ENCODE peak calls at places on chromosomes 6 and 20, in four cellular contexts. T, I, B and L are unnamed samples.

GRCh38 chr6:42190784-42191183 is 4.0 kb downstream of the GUCA1B start:
- DNase-seq in T (no peak), I (no peak), B (no peak), L (no peak)

GRCh38 chr6:105509506-105510331 is 106.8 kb upstream of the PREP start:
- DNase-seq in T (peak), I (no peak), B (no peak), L (no peak)

GRCh38 chr6:163415620-163416379 is 1.3 kb downstream of the QKI start:
- DNase-seq in T (no peak), I (no peak), B (peak), L (peak)

GRCh38 chr6:12480379-12480778 is 190.2 kb downstream of the EDN1 start:
- DNase-seq in T (no peak), I (no peak), B (no peak), L (no peak)

GRCh38 chr6:34493344-34493743 is 27.5 kb downstream of the PACSIN1 start:
- DNase-seq in T (no peak), I (no peak), B (no peak), L (no peak)

GRCh38 chr6:119224095-119224701 is 125.4 kb downstream of the MAN1A1 start:
- DNase-seq in T (no peak), I (no peak), B (no peak), L (no peak)

GRCh38 chr6:15989397-15989796 is 139.5 kb upstream of the MYLIP start:
- DNase-seq in T (no peak), I (no peak), B (no peak), L (no peak)

GRCh38 chr6:83429857-83430605 is 820 bp downstream of the ME1 start:
- DNase-seq in T (peak), I (peak), B (peak), L (peak)

GRCh38 chr20:4229415-4229814 is 214.1 kb upstream of the RNF24 start:
- DNase-seq in T (no peak), I (no peak), B (no peak), L (no peak)

GRCh38 chr6:95660544-95660943 is 83.2 kb downstream of the MANEA start:
- DNase-seq in T (no peak), I (no peak), B (no peak), L (no peak)

GRCh38 chr6:46465294-46466165 is 25.7 kb downstream of the RCAN2 start:
- DNase-seq in T (no peak), I (no peak), B (no peak), L (peak)

GRCh38 chr6:111603648-111604047 is 2.0 kb downstream of the TRAF3IP2 start:
- DNase-seq in T (no peak), I (no peak), B (no peak), L (no peak)

GRCh38 chr6:84033523-84034451 is at the start of gene MRAP2:
- DNase-seq in T (peak), I (peak), B (peak), L (peak)

GRCh38 chr6:128097019-128097418 is 196.2 kb upstream of the THEMIS start:
- DNase-seq in T (no peak), I (no peak), B (no peak), L (no peak)

GRCh38 chr6:72554203-72554564 is 67.7 kb upstream of the KCNQ5 start:
- DNase-seq in T (no peak), I (no peak), B (no peak), L (peak)

GRCh38 chr6:132814716-132815570 is 574 bp downstream of the RPS12 start:
- DNase-seq in T (no peak), I (no peak), B (peak), L (no peak)

GRCh38 chr20:4717816-4718215 is 3.9 kb upstream of the PRND start:
- DNase-seq in T (no peak), I (no peak), B (no peak), L (peak)

GRCh38 chr6:109242923-109243322 is 139.3 kb downstream of the CD164 start:
- DNase-seq in T (no peak), I (no peak), B (no peak), L (no peak)

GRCh38 chr6:16712931-16713484 is 48.3 kb downstream of the ATXN1 start:
- DNase-seq in T (no peak), I (peak), B (peak), L (peak)

GRCh38 chr20:37517371-37517748 is 3.7 kb upstream of the NNAT start:
- DNase-seq in T (no peak), I (no peak), B (peak), L (no peak)

GRCh38 chr6:134065706-134066105 is 13.3 kb upstream of the SLC2A12 start:
- DNase-seq in T (peak), I (peak), B (no peak), L (peak)
- TF ChIP-seq CTCF in T (peak), I (no peak), B (peak), L (peak)

GRCh38 chr20:62377615-62378085 is 9.3 kb upstream of the RPS21 start:
- DNase-seq in T (no peak), I (no peak), B (no peak), L (peak)

GRCh38 chr20:62377064-62377461 is 9.8 kb upstream of the RPS21 start:
- DNase-seq in T (no peak), I (no peak), B (no peak), L (no peak)

GRCh38 chr20:62374431-62375152 is 7.5 kb upstream of the LAMA5 start:
- DNase-seq in T (no peak), I (no peak), B (no peak), L (no peak)

GRCh38 chr20:62378215-62378614 is 8.7 kb upstream of the RPS21 start:
- DNase-seq in T (peak), I (no peak), B (no peak), L (peak)

DNA sequence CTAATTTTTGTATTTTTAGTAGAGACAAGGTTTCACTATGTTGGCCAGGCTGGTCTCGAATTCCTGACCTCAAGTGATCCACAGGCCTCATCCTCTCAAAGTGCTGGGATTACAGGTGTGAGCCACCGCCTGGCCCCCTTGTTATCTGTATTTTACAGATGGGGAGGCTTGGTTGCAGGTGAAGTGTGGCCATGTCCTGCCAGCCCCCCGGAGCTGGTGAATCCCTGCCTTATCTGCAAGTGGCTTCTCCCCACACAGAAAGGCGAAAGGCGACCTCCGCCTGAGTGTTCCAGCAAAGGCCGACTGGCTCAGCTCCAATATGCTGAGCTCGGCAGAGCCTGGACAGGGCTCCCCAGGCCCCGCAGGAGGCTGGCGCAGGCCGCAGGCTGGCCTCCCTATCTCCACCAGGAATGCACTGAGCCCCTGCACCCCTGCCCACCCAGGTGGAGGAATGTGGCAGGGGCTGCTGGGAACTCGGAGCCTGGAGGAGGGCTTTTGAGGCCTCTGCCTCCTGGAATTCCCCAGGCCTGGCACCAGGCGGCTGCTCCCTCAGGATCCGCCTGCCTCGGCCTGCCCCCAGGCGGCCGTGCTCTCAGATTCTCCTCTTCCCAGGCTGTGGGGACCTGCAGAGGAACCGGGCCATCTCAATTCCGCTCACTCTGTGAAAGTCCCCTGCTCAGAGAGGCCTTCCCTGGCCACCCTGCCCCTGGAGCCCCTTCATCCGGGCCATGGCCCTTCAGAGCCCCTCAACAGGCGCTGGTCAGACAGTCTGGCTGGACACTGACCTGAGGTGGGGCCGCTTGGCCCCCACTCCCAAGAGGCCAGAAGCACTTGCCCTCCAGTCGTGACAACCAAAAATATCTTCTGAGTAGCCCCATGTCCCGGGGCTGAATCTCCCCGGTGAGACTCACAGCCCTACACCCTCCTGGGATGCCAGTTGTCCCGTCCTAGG is 9.3 kb upstream of the LAMA5 start:
- DNase-seq in T (peak), I (peak), B (no peak), L (peak)
- TF ChIP-seq CTCF in T (peak), I (peak), B (peak), L (no peak)

GRCh38 chr20:1440024-1440423 is 26.6 kb downstream of the NSFL1C start:
- DNase-seq in T (peak), I (peak), B (no peak), L (peak)
- TF ChIP-seq CTCF in T (peak), I (no peak), B (no peak), L (peak)

GRCh38 chr6:86706449-86706848 is 230.9 kb upstream of the HTR1E start:
- DNase-seq in T (peak), I (peak), B (no peak), L (no peak)
- TF ChIP-seq CTCF in T (peak), I (peak), B (no peak), L (no peak)

GRCh38 chr20:51028616-51029263 is 5.8 kb upstream of the KCNG1 start:
- DNase-seq in T (no peak), I (no peak), B (no peak), L (no peak)
- TF ChIP-seq CTCF in T (no peak), I (no peak), B (no peak), L (no peak)

GRCh38 chr20:23363257-23363649 is 1.3 kb downstream of the GZF1 start:
- DNase-seq in T (no peak), I (no peak), B (no peak), L (no peak)

GRCh38 chr20:23361651-23362391 is at the start of gene GZF1:
- DNase-seq in T (peak), I (peak), B (peak), L (peak)

GRCh38 chr20:23362392-23363256 is 642 bp downstream of the GZF1 start:
- DNase-seq in T (no peak), I (no peak), B (peak), L (peak)

GRCh38 chr20:23358923-23359572 is 2.9 kb upstream of the GZF1 start:
- DNase-seq in T (no peak), I (peak), B (peak), L (no peak)

GRCh38 chr20:23361108-23361650 is 803 bp upstream of the GZF1 start:
- DNase-seq in T (no peak), I (no peak), B (no peak), L (peak)
- TF ChIP-seq CTCF in T (no peak), I (no peak), B (no peak), L (no peak)

GRCh38 chr6:161498359-161498758 is 224.5 kb upstream of the AGPAT4 start:
- DNase-seq in T (peak), I (peak), B (no peak), L (peak)
- TF ChIP-seq CTCF in T (peak), I (peak), B (no peak), L (peak)

GRCh38 chr6:136289579-136290405 is at the start of gene BCLAF1:
- DNase-seq in T (peak), I (peak), B (peak), L (peak)
- TF ChIP-seq CTCF in T (no peak), I (no peak), B (no peak), L (no peak)

DNA sequence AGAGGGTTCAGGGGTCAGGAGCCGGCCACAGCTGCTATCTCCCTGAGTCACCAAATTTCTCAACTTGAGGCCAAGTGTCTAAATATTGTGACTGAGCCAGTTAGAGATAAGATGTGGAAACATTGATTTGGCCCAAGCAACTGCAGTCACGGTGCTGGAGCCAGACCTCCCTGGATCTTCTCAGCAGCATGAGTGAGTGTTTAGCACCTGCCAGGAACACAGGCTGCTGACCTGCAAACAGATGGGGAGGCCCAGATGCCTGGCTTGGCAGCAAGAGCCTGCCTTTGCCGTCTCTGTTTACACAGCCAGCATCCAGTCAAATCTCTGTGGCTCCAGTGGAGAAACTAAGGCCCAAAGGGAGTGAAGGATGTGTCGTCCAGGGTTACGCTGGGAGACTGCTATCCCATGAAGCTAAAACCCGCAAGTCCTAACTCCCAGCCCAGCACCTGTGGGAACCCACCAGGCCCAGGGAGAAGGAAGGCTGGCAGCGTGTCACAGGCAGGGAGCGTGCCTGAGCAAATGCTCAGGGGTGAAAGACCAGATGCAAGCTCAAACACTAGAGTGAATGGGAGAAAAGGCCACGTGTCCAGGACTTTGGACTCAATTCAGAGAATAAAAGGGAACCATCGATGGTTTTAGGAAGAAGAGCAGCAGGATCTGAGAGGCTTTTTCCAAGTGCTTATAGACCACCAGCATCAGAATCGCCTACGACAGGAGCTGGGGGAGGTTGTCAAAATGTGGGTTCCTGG is 15.9 kb upstream of the PTGIS start:
- DNase-seq in T (no peak), I (peak), B (peak), L (peak)
- TF ChIP-seq CTCF in T (no peak), I (no peak), B (no peak), L (no peak)

DNA sequence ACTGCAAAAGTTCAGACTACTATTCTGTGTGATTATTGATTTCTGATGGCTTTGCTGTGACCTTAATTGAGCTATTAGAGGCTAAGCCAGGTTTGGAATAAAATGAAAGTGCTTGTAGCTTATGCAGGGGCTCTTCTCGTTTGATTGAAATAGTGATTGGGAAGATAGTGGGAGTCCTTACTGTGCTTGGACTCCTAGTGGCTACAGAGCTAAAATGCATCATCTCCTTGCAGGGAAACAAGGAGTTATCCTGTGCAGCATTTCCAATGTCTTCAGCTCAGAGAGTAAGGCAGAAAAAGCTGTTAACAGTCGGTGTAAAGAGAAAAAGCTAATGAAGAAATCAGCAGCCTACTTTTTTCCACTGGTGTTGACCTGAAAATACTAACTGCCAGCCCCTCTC is 173.5 kb downstream of the SLC35F1 start:
- DNase-seq in T (no peak), I (no peak), B (no peak), L (peak)
- TF ChIP-seq CTCF in T (peak), I (no peak), B (no peak), L (no peak)